ENCODE peak calls at places on chromosomes 2 and 18, in ten cellular contexts. N is dorsolateral prefrontal cortex, Q is astrocyte, C is fibroblast of mammary gland, U is colonic mucosa, T is AG04450, R is AG09309, K is cardiac muscle cell, J is choroid plexus epithelial cell, L is tibial nerve. Z is an unnamed sample.

GRCh38 chr2:60745761-60746160 is 10.3 kb upstream of the PAPOLG start:
- DNase-seq in T (no peak), C (no peak), Q (no peak), N (no peak), J (no peak), L (no peak), U (no peak), K (no peak), R (no peak), Z (no peak)

GRCh38 chr2:240791821-240792657 is 28.0 kb downstream of the KIF1A start:
- DNase-seq in J (no peak), N (no peak), U (no peak), K (no peak), L (no peak), C (no peak), T (no peak), R (no peak), Q (no peak), Z (no peak)

GRCh38 chr2:112493048-112493447 is 11.1 kb downstream of the TTL start:
- DNase-seq in C (no peak), R (no peak), Q (no peak), L (no peak), K (peak; percentile 13), J (peak; percentile 58), T (no peak), U (no peak), N (no peak), Z (no peak)

GRCh38 chr2:223000872-223001825 is 50.8 kb upstream of the KCNE4 start:
- DNase-seq in R (no peak), K (no peak), T (no peak), L (no peak), U (no peak), Q (no peak), N (no peak), J (no peak), C (no peak), Z (no peak)

GRCh38 chr2:120926463-120927165 is 190.9 kb downstream of the GLI2 start:
- DNase-seq in C (no peak), Q (no peak), U (no peak), L (no peak), K (no peak), J (no peak), T (no peak), R (no peak), N (no peak), Z (no peak)

GRCh38 chr2:235956281-235956970 is 211.8 kb downstream of the GBX2 start:
- DNase-seq in N (no peak), L (no peak), K (no peak), U (no peak), C (no peak), Q (no peak), T (no peak), R (no peak), J (no peak), Z (no peak)

GRCh38 chr18:78975282-78975681 is 4.3 kb upstream of the SALL3 start:
- DNase-seq in C (no peak), T (no peak), K (no peak), U (no peak), J (no peak), N (no peak), L (no peak), Q (no peak), R (no peak), Z (no peak)

GRCh38 chr18:61992285-61992684 is 99.5 kb upstream of the RNF152 start:
- DNase-seq in N (no peak), U (no peak), T (no peak), Q (peak; percentile 91), R (peak; percentile 25), J (peak; percentile 95), K (peak; percentile 89), L (no peak), C (peak; percentile 76), Z (peak; percentile 86)

GRCh38 chr2:236376566-236377244 is 112.5 kb upstream of the ASB18 start:
- DNase-seq in T (no peak), K (no peak), Q (no peak), L (no peak), J (no peak), C (no peak), U (no peak), R (no peak), N (no peak), Z (no peak)

GRCh38 chr2:122205637-122206036 is 450.2 kb downstream of the TSN start:
- DNase-seq in K (peak; percentile 75), N (no peak), J (no peak), U (no peak), L (no peak), T (no peak), Q (peak; percentile 21), C (no peak), R (no peak), Z (no peak)

GRCh38 chr2:86417961-86418360 is 23.2 kb upstream of the KDM3A start:
- DNase-seq in U (no peak), R (no peak), N (no peak), C (peak; percentile 44), K (peak; percentile 37), Q (peak; percentile 49), J (peak; percentile 53), T (no peak), L (no peak), Z (peak; percentile 20)

GRCh38 chr2:98607104-98607503 is 1.2 kb downstream of the COA5 start:
- DNase-seq in R (no peak), C (no peak), T (no peak), K (no peak), J (no peak), L (no peak), Q (no peak), N (no peak), U (no peak), Z (no peak)

DNA sequence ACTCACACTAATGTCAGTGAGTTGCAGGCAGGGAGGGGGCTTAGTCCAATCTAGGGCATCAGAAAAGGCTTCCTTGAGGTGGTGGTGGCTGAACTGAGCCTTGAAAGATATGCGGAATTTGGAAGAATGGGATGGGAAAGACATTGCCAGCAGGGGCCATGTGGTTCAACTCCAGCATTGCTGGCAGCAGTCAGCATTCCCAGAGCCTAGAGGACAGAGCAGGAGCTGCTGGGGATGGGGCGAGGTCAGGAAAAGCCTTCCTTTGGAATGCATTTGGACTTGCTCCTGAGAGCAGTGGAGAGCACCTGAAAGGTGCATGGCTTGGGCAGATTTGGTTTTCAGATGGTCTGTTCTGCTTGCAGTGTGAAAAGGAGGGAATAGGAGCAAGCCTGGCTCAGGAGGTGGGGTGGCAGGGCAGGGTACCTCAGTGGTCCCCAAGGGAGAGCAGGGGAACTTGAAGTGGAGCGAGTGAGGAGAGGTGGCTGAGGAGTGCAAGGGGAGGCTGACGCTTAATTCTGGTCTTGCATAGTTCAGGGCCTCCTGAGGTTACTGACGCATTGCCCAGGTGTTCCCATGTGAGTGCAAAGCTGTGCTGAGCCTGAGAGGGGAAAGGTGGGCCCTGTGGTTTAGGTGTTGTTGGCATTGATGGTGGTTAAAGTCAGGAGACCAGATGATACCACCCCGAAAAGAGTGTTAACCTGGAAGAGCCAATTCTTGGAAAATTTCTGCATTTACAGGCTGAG is 112.1 kb upstream of the MGAT5 start:
- DNase-seq in U (peak; percentile 30), N (no peak), J (no peak), R (no peak), L (no peak), C (no peak), Q (no peak), T (no peak), K (no peak), Z (no peak)
- TF ChIP-seq CTCF in U (no peak), N (no peak), J (no peak), R (no peak), L (no peak), C (no peak), Q (no peak), T (no peak), K (no peak), Z (no peak)

DNA sequence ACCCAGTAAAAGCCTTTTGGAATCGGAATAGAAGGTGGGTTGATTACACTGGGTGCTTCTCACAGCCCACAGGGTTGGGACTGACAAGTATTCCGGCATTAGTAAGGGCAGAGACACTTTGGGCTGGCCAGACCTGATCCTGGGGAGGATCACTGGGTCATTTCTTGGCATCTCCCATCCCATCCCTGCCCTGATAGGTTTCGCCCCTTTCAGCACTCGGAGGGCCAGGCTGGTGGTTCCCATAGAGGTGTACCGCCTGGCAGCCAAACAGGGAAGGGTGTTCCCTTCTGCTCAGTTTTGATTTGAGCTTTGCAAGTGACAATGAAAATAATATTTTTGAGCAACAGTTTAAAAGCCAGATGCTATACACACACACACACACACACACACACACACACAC is 37.3 kb downstream of the CYP1B1 start:
- DNase-seq in R (no peak), U (no peak), T (no peak), N (no peak), L (no peak), K (no peak), Q (no peak), J (no peak), C (no peak), Z (no peak)
- H3K4me3 ChIP-seq in R (peak overlapping the region; percentile 43), U (no peak overlapping the region), T (no peak overlapping the region), N (peak overlapping the region; percentile 39), L (no peak overlapping the region), K (no peak overlapping the region), Q (peak overlapping the region; percentile 48), J (peak overlapping the region; percentile 48), C (peak overlapping the region; percentile 34), Z (no peak overlapping the region)

DNA sequence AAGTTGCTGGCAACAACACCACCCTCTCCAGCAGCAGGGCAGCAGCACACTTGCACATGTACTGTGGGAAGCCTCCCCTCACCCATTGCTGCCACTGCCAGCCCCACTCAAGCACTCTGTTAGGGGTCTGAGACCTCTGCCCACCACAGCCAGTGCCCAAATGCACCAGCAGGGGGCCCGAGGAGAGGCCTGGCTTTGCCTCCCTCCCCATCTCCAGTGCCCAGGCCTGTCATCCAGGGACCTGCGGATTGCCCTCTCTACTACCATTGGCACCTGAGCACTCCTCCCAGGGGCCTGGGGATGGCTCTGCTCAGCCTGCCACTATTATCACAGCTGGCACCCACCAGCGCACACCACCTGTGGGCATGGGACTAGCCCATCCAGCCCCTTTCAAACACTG is 175.7 kb downstream of the PMAIP1 start:
- DNase-seq in U (no peak), C (no peak), L (no peak), T (no peak), Q (no peak), K (no peak), J (no peak), N (no peak), R (no peak), Z (no peak)
- TF ChIP-seq CTCF in U (no peak), C (no peak), L (no peak), T (no peak), Q (no peak), K (no peak), J (no peak), N (no peak), R (no peak), Z (no peak)

DNA sequence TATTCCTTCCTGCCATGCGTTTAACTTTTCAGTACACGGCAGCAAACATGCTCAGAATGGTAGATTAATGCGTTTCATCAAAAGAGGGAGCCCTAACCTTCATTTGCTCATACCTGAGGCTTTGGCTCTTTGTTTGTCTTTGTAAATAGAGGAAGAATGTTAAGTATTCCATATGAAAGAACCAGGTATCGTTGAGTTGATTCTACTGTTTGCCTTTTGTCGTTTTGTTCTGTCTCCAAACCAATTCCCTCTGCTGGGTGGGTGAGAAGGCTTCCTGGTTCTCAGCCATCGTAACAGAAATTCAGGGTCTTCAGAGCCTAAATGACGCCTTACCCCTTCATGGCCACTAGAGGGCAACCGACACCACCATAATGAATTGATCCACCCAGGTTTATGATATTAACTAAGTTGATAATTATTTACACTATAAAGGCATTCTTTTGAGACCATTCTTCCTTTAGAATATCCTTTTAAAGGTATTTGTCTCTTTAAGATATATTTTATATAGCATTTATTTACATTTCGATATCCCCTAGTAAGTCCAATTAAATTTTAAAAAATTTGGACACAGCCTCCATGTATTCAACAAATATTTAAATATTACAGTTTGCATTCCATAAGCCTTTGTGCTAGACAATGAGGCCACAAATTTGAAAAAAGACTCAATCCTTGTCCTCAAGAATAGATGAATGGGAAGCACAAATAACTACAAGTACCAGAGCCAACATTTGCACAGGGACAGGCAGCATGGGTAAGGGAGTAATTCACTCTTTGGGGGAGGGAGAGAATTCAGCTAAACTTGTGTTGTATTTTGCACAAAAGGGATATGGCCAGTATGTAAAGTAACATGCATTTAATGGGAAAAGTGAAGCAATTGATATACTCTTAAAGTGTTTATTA is 48.1 kb downstream of the TIMM21 start:
- DNase-seq in K (peak; percentile 85), C (peak; percentile 63), U (peak; percentile 34), Q (peak; percentile 36), L (peak; percentile 43), R (no peak), N (no peak), T (peak; percentile 15), J (peak; percentile 87), Z (peak; percentile 46)
- H3K4me3 ChIP-seq in K (no peak overlapping the region), C (peak overlapping the region; percentile 22), U (no peak overlapping the region), Q (peak overlapping the region; percentile 48), L (no peak overlapping the region), R (peak overlapping the region; percentile 16), N (no peak overlapping the region), T (peak overlapping the region; percentile 43), J (peak overlapping the region; percentile 46), Z (no peak overlapping the region)

Z was measured in AG10803.